ENCODE peak calls at places on chromosomes 2 and 18, in five cellular contexts. One of them, this sample, is unnamed.

GRCh38 chr2:68806511-68807109 is 64.6 kb downstream of the BMP10 start:
- DNase-seq in frontal cortex: no peak
- DNase-seq in A549: no peak
- DNase-seq in fibroblast of lung: peak
- DNase-seq in astrocyte of the spinal cord: peak
- DNase-seq in this sample: no peak

GRCh38 chr2:9847140-9847539 is 3.9 kb downstream of the TAF1B start:
- DNase-seq in fibroblast of lung: peak
- DNase-seq in astrocyte of the spinal cord: no peak
- DNase-seq in frontal cortex: no peak
- DNase-seq in A549: no peak
- DNase-seq in this sample: no peak

GRCh38 chr18:54775686-54776085 is 52.6 kb upstream of the RAB27B start:
- DNase-seq in frontal cortex: no peak
- DNase-seq in astrocyte of the spinal cord: peak
- DNase-seq in fibroblast of lung: peak
- DNase-seq in A549: peak
- DNase-seq in this sample: no peak

GRCh38 chr2:50492452-50492851 is 539.5 kb downstream of the NRXN1 start:
- DNase-seq in astrocyte of the spinal cord: peak
- DNase-seq in fibroblast of lung: peak
- DNase-seq in A549: peak
- DNase-seq in frontal cortex: peak
- DNase-seq in this sample: no peak

GRCh38 chr2:121128741-121129659 is 156.0 kb downstream of the TFCP2L1 start:
- DNase-seq in frontal cortex: no peak
- DNase-seq in astrocyte of the spinal cord: peak
- DNase-seq in fibroblast of lung: no peak
- DNase-seq in A549: peak
- DNase-seq in this sample: no peak

GRCh38 chr2:72117718-72118117 is 29.9 kb downstream of the CYP26B1 start:
- DNase-seq in A549: no peak
- DNase-seq in frontal cortex: no peak
- DNase-seq in fibroblast of lung: no peak
- DNase-seq in astrocyte of the spinal cord: no peak
- DNase-seq in this sample: no peak

GRCh38 chr2:174442546-174443510 is 44.0 kb downstream of the GPR155 start:
- DNase-seq in A549: peak
- DNase-seq in astrocyte of the spinal cord: peak
- DNase-seq in fibroblast of lung: peak
- DNase-seq in frontal cortex: no peak
- DNase-seq in this sample: no peak

GRCh38 chr2:163658556-163658955 is 77.3 kb downstream of the FIGN start:
- DNase-seq in frontal cortex: no peak
- DNase-seq in astrocyte of the spinal cord: no peak
- DNase-seq in A549: no peak
- DNase-seq in fibroblast of lung: peak
- DNase-seq in this sample: no peak

GRCh38 chr2:50385361-50385760 is 646.6 kb downstream of the NRXN1 start:
- DNase-seq in A549: no peak
- DNase-seq in frontal cortex: no peak
- DNase-seq in astrocyte of the spinal cord: no peak
- DNase-seq in fibroblast of lung: no peak
- DNase-seq in this sample: no peak

This sample was measured in iPS DF 19.7.